ENCODE peak calls at places on chromosomes 4 and X, in eight cellular contexts. X is retinal pigment epithelial cell; Z is iPS-NIHi11; N is AG09309; E is mesenchymal stem cell; U is hippocampal formation; J is stimulated activated CD4-positive, alpha-beta T cell treated with anti-CD3 and anti-CD28 coated beads, Interleukin-4, amount 100 ng/mL, for 24 hours; M is midbrain. Q is an unnamed sample.

GRCh38 chr4:183057255-183057654 is 41.8 kb upstream of the WWC2 start:
- DNase-seq in N (no peak), U (no peak), M (no peak), E (peak; percentile 3), X (no peak), Z (no peak), J (no peak), Q (no peak)

GRCh38 chr4:21529214-21529613 is 419.4 kb downstream of the KCNIP4 start:
- DNase-seq in J (no peak), Z (no peak), M (no peak), E (no peak), N (no peak), X (no peak), U (no peak), Q (no peak)

GRCh38 chrX:125210146-125210545 is 109.5 kb upstream of the TEX13C start:
- DNase-seq in J (no peak), X (no peak), U (no peak), Z (peak; percentile 3), N (no peak), E (no peak), M (no peak), Q (no peak)

GRCh38 chr4:82900016-82900334 is 560 bp upstream of the THAP9 start:
- DNase-seq in M (peak; percentile 30), E (no peak), J (no peak), Z (no peak), N (no peak), X (no peak), U (no peak), Q (peak; percentile 65)

GRCh38 chr4:113618205-113618604 is 143.3 kb downstream of the CAMK2D start:
- DNase-seq in E (no peak), N (no peak), U (no peak), M (no peak), J (no peak), X (no peak), Z (no peak), Q (no peak)

GRCh38 chr4:5989236-5990225 is 28.7 kb downstream of the C4orf50 start:
- DNase-seq in E (no peak), X (no peak), Z (no peak), J (no peak), U (no peak), N (no peak), M (no peak), Q (no peak)

GRCh38 chr4:143253156-143253555 is 68.4 kb downstream of the USP38 start:
- DNase-seq in Z (no peak), U (no peak), J (no peak), E (no peak), X (no peak), N (no peak), M (no peak), Q (no peak)

GRCh38 chr4:7872264-7872771 is 67.3 kb downstream of the AFAP1 start:
- DNase-seq in Z (no peak), E (no peak), M (no peak), U (no peak), N (peak; percentile 84), X (no peak), J (no peak), Q (no peak)

GRCh38 chrX:625137-625691 is 5.4 kb upstream of the SHOX start:
- DNase-seq in X (no peak), J (no peak), U (no peak), N (no peak), E (no peak), Z (no peak), M (no peak), Q (no peak)

GRCh38 chr4:15754323-15754722 is 23.8 kb upstream of the CD38 start:
- DNase-seq in E (peak; percentile 75), J (peak; percentile 48), M (no peak), Z (no peak), X (no peak), U (no peak), N (no peak), Q (no peak)

GRCh38 chr4:156248921-156249320 is 295.3 kb upstream of the CTSO start:
- DNase-seq in M (no peak), Z (no peak), E (no peak), X (no peak), U (no peak), J (no peak), N (no peak), Q (no peak)

GRCh38 chrX:133979641-133980230 is 5.7 kb downstream of the GPC3 start:
- DNase-seq in Z (no peak), J (no peak), N (no peak), E (no peak), M (no peak), U (no peak), X (no peak), Q (no peak)

GRCh38 chrX:145843196-145843595 is 25.6 kb downstream of the SLITRK2 start:
- DNase-seq in U (peak; percentile 38), N (no peak), X (peak; percentile 5), J (no peak), Z (peak; percentile 12), M (peak; percentile 40), E (no peak), Q (no peak)

GRCh38 chrX:23661671-23662070 is 5.6 kb upstream of the PRDX4 start:
- DNase-seq in Z (no peak), U (no peak), E (no peak), X (no peak), J (no peak), N (no peak), M (no peak), Q (no peak)

GRCh38 chrX:150155396-150156048 is 207.6 kb upstream of the MAMLD1 start:
- DNase-seq in Z (no peak), J (no peak), N (peak; percentile 28), X (no peak), M (no peak), E (peak; percentile 72), U (no peak), Q (no peak)

GRCh38 chrX:77160301-77160700 is 286.9 kb upstream of the FGF16 start:
- DNase-seq in U (no peak), N (no peak), E (no peak), J (peak; percentile 3), Z (peak; percentile 21), M (no peak), X (no peak), Q (peak; percentile 0)

GRCh38 chrX:120568047-120568446 is 7.3 kb upstream of the CUL4B start:
- DNase-seq in M (no peak), N (no peak), E (no peak), U (no peak), Z (no peak), X (no peak), J (no peak), Q (no peak)

GRCh38 chr4:34720563-34720962 is 1523.8 kb downstream of the ARAP2 start:
- DNase-seq in M (peak; percentile 5), J (no peak), X (no peak), N (peak; percentile 21), Z (peak; percentile 17), U (no peak), E (peak; percentile 60), Q (peak; percentile 79)

GRCh38 chr4:138636791-138637190 is 378.8 kb upstream of the NOCT start:
- DNase-seq in X (no peak), M (no peak), U (no peak), N (no peak), Z (no peak), E (no peak), J (no peak), Q (no peak)

GRCh38 chr4:163621844-163622243 is 127.4 kb downstream of the TMA16 start:
- DNase-seq in J (no peak), M (no peak), U (no peak), X (no peak), N (no peak), E (no peak), Z (no peak), Q (no peak)

GRCh38 chr4:26235500-26235899 is 85.3 kb upstream of the RBPJ start:
- DNase-seq in N (peak; percentile 43), M (peak; percentile 19), J (no peak), Z (no peak), X (peak; percentile 29), U (no peak), E (peak; percentile 71), Q (peak; percentile 37)

GRCh38 chr4:128228778-128229457 is 58.7 kb downstream of the PGRMC2 start:
- DNase-seq in M (no peak), N (peak; percentile 33), Z (no peak), X (peak; percentile 52), E (no peak), U (no peak), J (no peak), Q (no peak)

GRCh38 chr4:56804551-56804950 is 16.9 kb downstream of the SPINK2 start:
- DNase-seq in J (no peak), M (no peak), N (peak; percentile 18), U (no peak), X (no peak), Z (no peak), E (peak; percentile 49), Q (no peak)

GRCh38 chrX:96979766-96980165 is 96.1 kb downstream of the RPA4 start:
- DNase-seq in Z (no peak), J (no peak), N (no peak), U (no peak), M (no peak), X (no peak), E (no peak), Q (no peak)

GRCh38 chr4:171846232-171846631 is 33.0 kb downstream of the GALNTL6 start:
- DNase-seq in N (no peak), M (peak; percentile 15), U (no peak), E (peak; percentile 65), Z (peak; percentile 67), X (peak; percentile 28), J (no peak), Q (peak; percentile 29)

GRCh38 chr4:649293-649625 is 23.9 kb downstream of the PDE6B start:
- DNase-seq in X (no peak), U (no peak), M (no peak), N (no peak), Z (no peak), E (no peak), J (no peak), Q (no peak)

GRCh38 chr4:171812377-171813194 is 618 bp upstream of the GALNTL6 start:
- DNase-seq in U (no peak), X (no peak), J (no peak), E (peak; percentile 18), M (no peak), N (no peak), Z (peak; percentile 18), Q (no peak)

GRCh38 chr4:165872443-165873297 is at the start of gene TLL1:
- DNase-seq in X (no peak), Z (peak; percentile 34), N (no peak), J (no peak), U (no peak), M (peak; percentile 6), E (peak; percentile 22), Q (no peak)

GRCh38 chrX:153598541-153599191 is at the start of gene CCNQ:
- DNase-seq in N (no peak), Z (peak; percentile 39), M (no peak), J (peak; percentile 11), E (peak; percentile 38), X (no peak), U (no peak), Q (peak; percentile 12)

GRCh38 chrX:10015711-10016515 is 48.8 kb downstream of the CLDN34 start:
- DNase-seq in U (no peak), E (peak; percentile 77), N (no peak), Z (no peak), J (no peak), M (peak; percentile 18), X (no peak), Q (no peak)

GRCh38 chrX:133171962-133172708 is 46.0 kb downstream of the TFDP3 start:
- DNase-seq in E (peak; percentile 24), N (no peak), U (no peak), M (no peak), X (no peak), Z (peak; percentile 18), J (no peak), Q (peak; percentile 61)

GRCh38 chr4:108972613-108973283 is 209.9 kb upstream of the ETNPPL start:
- DNase-seq in E (no peak), J (no peak), M (no peak), Z (no peak), U (no peak), N (no peak), X (no peak), Q (no peak)

Q was measured in RKO.